ENCODE peak calls at places on chromosome 20, in seven cellular contexts. R, F, M, T, Y, H and J are unnamed samples.

GRCh38 chr20:15834857-15835256 is 738.4 kb downstream of the KIF16B start:
- DNase-seq in T (no peak), R (no peak), Y (peak), F (no peak), M (no peak), H (no peak), J (no peak)

GRCh38 chr20:36317675-36318074 is 11.5 kb downstream of the DLGAP4 start:
- DNase-seq in T (no peak), Y (no peak), H (no peak), F (no peak), M (no peak), R (no peak), J (no peak)

GRCh38 chr20:334578-334977 is 9.2 kb downstream of the SOX12 start:
- DNase-seq in T (no peak), H (no peak), F (no peak), M (no peak), R (no peak), Y (no peak), J (no peak)

GRCh38 chr20:33994624-33994913 is 858 bp downstream of the RALY start:
- DNase-seq in Y (no peak), H (no peak), T (no peak), F (no peak), R (no peak), M (no peak), J (no peak)

GRCh38 chr20:4973330-4974097 is 27.8 kb downstream of the SLC23A2 start:
- DNase-seq in R (no peak), T (peak), H (peak), F (no peak), M (no peak), Y (no peak), J (peak)

GRCh38 chr20:10359621-10360040 is 74.4 kb downstream of the MKKS start:
- DNase-seq in H (no peak), R (no peak), T (no peak), M (no peak), Y (peak), F (no peak), J (no peak)

GRCh38 chr20:34532320-34532719 is 16.1 kb downstream of the DYNLRB1 start:
- DNase-seq in H (no peak), R (no peak), Y (no peak), F (no peak), M (no peak), T (no peak), J (no peak)

GRCh38 chr20:46268662-46269061 is 39.6 kb downstream of the CDH22 start:
- DNase-seq in Y (no peak), F (no peak), T (no peak), H (no peak), M (no peak), R (no peak), J (no peak)

GRCh38 chr20:5914859-5915258 is 35.5 kb downstream of the TRMT6 start:
- DNase-seq in R (no peak), H (no peak), Y (no peak), M (no peak), T (no peak), F (peak), J (no peak)

GRCh38 chr20:60200305-60200918 is 242.2 kb downstream of the CDH26 start:
- DNase-seq in Y (no peak), F (no peak), T (no peak), M (no peak), H (no peak), R (no peak), J (no peak)

GRCh38 chr20:45970646-45971424 is 1.2 kb downstream of the ZNF335 start:
- DNase-seq in F (no peak), Y (no peak), M (peak), R (no peak), H (peak), T (peak), J (peak)

GRCh38 chr20:1430004-1430451 is 36.6 kb downstream of the NSFL1C start:
- DNase-seq in R (no peak), T (no peak), M (no peak), F (no peak), H (peak), Y (peak), J (peak)

GRCh38 chr20:13118676-13119075 is 102.4 kb upstream of the ISM1 start:
- DNase-seq in H (no peak), R (no peak), T (no peak), Y (no peak), F (no peak), M (no peak), J (no peak)

GRCh38 chr20:19936801-19937583 is 80.2 kb upstream of the NAA20 start:
- DNase-seq in F (no peak), T (no peak), M (no peak), H (no peak), R (no peak), Y (no peak), J (no peak)

GRCh38 chr20:45948742-45949541 is 14.5 kb downstream of the PCIF1 start:
- DNase-seq in F (no peak), R (no peak), Y (no peak), H (no peak), T (no peak), M (no peak), J (no peak)

GRCh38 chr20:20364016-20364746 is 3.7 kb upstream of the INSM1 start:
- DNase-seq in F (peak), M (peak), T (no peak), R (no peak), H (no peak), Y (no peak), J (no peak)

GRCh38 chr20:6730929-6731328 is 36.6 kb upstream of the BMP2 start:
- DNase-seq in T (no peak), M (no peak), R (no peak), Y (no peak), F (no peak), H (no peak), J (no peak)

GRCh38 chr20:38350879-38351775 is 4.8 kb downstream of the LBP start:
- DNase-seq in R (no peak), H (no peak), F (no peak), M (no peak), T (no peak), Y (no peak), J (no peak)

DNA sequence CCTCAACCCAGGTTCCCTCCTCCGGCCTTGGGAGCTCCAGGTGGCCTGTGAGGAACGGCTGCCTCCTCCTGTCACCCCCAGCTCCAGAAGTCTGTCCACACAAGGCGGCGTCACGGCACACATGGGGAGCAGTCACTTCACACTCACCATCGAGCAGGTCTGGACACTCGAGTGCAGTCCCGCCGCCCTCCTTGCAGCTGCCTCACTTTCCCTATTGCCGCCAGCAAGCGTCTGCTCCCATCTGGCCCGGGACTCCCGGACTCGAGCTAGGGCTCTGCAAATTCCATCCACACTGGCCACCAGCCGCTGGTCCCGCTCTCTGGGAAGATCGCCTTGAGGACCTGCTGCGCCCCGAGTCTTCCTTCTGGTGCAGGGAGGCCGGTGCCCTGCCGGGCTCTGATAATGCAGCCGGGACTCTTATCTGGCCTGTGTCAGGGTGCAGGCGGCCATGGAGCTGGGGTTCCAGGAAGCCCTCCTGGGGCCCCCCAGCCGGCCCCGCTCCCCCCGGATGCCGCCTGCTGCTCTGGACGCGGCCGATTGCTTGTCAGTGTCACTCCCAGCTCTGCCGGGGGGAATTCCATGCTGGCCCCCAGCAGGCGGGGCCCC is at the start of gene RIPOR3:
- DNase-seq in R (no peak), T (no peak), H (peak), F (peak), M (peak), Y (no peak), J (peak)
- TF ChIP-seq EZH2 in R (no peak), T (no peak), H (no peak), F (no peak), M (no peak), Y (no peak), J (no peak)

DNA sequence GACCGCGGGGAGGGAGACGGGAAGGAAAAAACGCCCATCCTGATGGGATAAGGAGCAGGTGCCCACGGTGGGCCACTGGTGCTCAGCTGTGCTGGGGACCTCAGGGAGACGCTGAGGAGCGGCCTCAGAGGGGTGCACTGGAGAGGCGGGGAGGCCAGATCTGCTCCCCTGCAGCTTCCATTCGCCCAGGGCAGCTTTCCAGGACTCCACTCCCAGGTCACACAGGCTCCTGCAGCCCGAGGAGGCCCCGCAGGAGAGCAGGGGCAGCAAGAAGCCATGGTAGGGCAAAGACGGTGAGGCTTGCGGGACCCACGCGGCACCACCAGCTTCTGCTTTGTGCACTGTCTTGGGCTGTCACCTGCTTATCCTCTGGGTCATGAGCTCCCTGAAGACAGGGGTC is 82.5 kb upstream of the SULF2 start:
- DNase-seq in Y (no peak), R (no peak), T (no peak), M (no peak), H (no peak), F (no peak), J (no peak)
- TF ChIP-seq EZH2phosphoT487 in Y (no peak), R (no peak), T (no peak), M (no peak), H (no peak), F (no peak), J (no peak)

GRCh38 chr20:62816031-62816878 is 595 bp upstream of the COL9A3 start:
- DNase-seq in R (no peak), T (no peak), Y (no peak), F (peak), H (peak), M (peak), J (no peak)
- TF ChIP-seq EZH2 in R (no peak), T (peak), Y (peak), F (no peak), H (no peak), M (peak), J (peak)

DNA sequence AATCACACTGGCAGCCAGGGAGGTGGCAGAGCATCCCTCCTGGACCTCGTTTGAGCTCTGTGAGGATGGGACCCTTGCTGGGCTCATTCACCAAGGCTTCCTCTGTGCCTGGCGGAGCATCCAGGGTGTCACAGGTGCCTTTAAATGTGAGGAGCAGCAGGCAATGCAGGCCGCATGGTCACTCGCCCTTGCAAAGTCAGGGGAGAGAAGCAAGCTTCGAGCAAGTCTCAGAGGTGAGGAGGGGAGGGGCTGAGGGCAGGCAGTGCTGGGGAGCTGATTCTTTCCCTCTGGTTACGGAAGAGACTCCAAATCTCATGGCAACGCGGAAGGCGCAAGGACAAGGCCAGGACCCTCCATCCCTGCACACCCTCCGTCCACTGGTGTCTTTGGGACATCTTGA is 182.7 kb upstream of the PMEPA1 start:
- DNase-seq in M (no peak), R (no peak), Y (no peak), T (no peak), F (no peak), H (no peak), J (no peak)
- TF ChIP-seq EZH2phosphoT487 in M (no peak), R (no peak), Y (no peak), T (no peak), F (no peak), H (no peak), J (no peak)